ENCODE peak calls at places on chromosomes 3 and 15, in seven cellular contexts. X, T, M, W, D, A and Q are unnamed samples.

GRCh38 chr15:43943511-43943910 is 116.7 kb downstream of the WDR76 start:
- DNase-seq in X (no peak), D (no peak), T (no peak), M (no peak), W (no peak), A (no peak), Q (no peak)

GRCh38 chr3:138470687-138471086 is 36.3 kb downstream of the ESYT3 start:
- DNase-seq in M (no peak), T (no peak), A (no peak), D (no peak), X (no peak), W (no peak), Q (peak; percentile 98)

GRCh38 chr3:57026918-57027317 is 33.5 kb upstream of the SPATA12 start:
- DNase-seq in W (peak; percentile 76), A (no peak), D (no peak), M (no peak), X (no peak), T (no peak), Q (no peak)

GRCh38 chr3:55468251-55468650 is 18.9 kb downstream of the WNT5A start:
- DNase-seq in W (peak; percentile 73), M (no peak), A (no peak), T (no peak), D (no peak), X (no peak), Q (no peak)

GRCh38 chr3:39264053-39264452 is 15.8 kb downstream of the CX3CR1 start:
- DNase-seq in D (no peak), M (no peak), T (no peak), A (no peak), W (no peak), X (no peak), Q (no peak)

GRCh38 chr15:63405683-63406456 is 24.2 kb upstream of the CA12 start:
- DNase-seq in W (no peak), X (peak; percentile 16), T (no peak), A (no peak), M (no peak), D (no peak), Q (no peak)

GRCh38 chr15:100944237-100944875 is 25.2 kb downstream of the LRRK1 start:
- DNase-seq in M (no peak), T (no peak), A (no peak), X (no peak), W (no peak), D (no peak), Q (no peak)

GRCh38 chr3:194806991-194807685 is 121.5 kb downstream of the FAM43A start:
- DNase-seq in A (no peak), T (no peak), X (no peak), D (no peak), M (no peak), W (peak; percentile 69), Q (no peak)

GRCh38 chr15:63189955-63190691 is 717 bp downstream of the RAB8B start:
- DNase-seq in M (no peak), T (no peak), W (peak; percentile 28), X (peak; percentile 43), D (no peak), A (no peak), Q (no peak)

GRCh38 chr15:29103825-29104565 is 165.6 kb downstream of the NSMCE3 start:
- DNase-seq in A (peak; percentile 59), T (peak; percentile 78), W (peak; percentile 91), D (peak; percentile 69), M (peak; percentile 88), X (peak; percentile 57), Q (peak; percentile 78)

GRCh38 chr3:134354612-134355275 is 19.5 kb downstream of the AMOTL2 start:
- DNase-seq in W (no peak), X (no peak), D (no peak), M (no peak), T (no peak), A (no peak), Q (peak; percentile 54)

GRCh38 chr15:95897651-95898050 is 432.8 kb upstream of the NR2F2 start:
- DNase-seq in D (no peak), X (no peak), T (no peak), A (no peak), M (no peak), W (peak; percentile 35), Q (no peak)

GRCh38 chr3:42061711-42062408 is 29.3 kb upstream of the TRAK1 start:
- DNase-seq in T (no peak), M (peak; percentile 87), X (no peak), D (no peak), A (no peak), W (peak; percentile 90), Q (peak; percentile 92)

GRCh38 chr3:33898901-33899300 is 100.5 kb downstream of the PDCD6IP start:
- DNase-seq in W (no peak), T (no peak), M (no peak), D (no peak), X (no peak), A (no peak), Q (no peak)

GRCh38 chr3:155208183-155208582 is 85.3 kb downstream of the STRIT1 start:
- DNase-seq in X (no peak), W (no peak), A (no peak), M (no peak), D (no peak), T (peak; percentile 37), Q (no peak)

GRCh38 chr15:83919319-83919830 is 265.5 kb downstream of the ADAMTSL3 start:
- DNase-seq in W (peak; percentile 43), T (no peak), M (no peak), A (no peak), D (peak; percentile 46), X (no peak), Q (no peak)

GRCh38 chr15:56471440-56472069 is 6.6 kb upstream of the MNS1 start:
- DNase-seq in T (no peak), W (no peak), M (no peak), D (no peak), X (no peak), A (no peak), Q (no peak)

GRCh38 chr3:64551697-64552096 is 136.1 kb downstream of the ADAMTS9 start:
- DNase-seq in D (no peak), T (no peak), M (no peak), A (no peak), X (no peak), W (no peak), Q (no peak)

GRCh38 chr15:43187544-43188155 is 2.4 kb downstream of the CCNDBP1 start:
- DNase-seq in D (peak; percentile 49), T (no peak), A (no peak), W (peak; percentile 74), X (peak; percentile 79), M (no peak), Q (no peak)

GRCh38 chr3:138371070-138371950 is 22.9 kb downstream of the MRAS start:
- DNase-seq in A (no peak), D (peak; percentile 84), W (no peak), X (peak; percentile 84), T (no peak), M (no peak), Q (peak; percentile 3)

GRCh38 chr3:125213946-125214542 is 1.5 kb upstream of the SLC12A8 start:
- DNase-seq in W (peak; percentile 39), D (no peak), X (no peak), M (no peak), A (no peak), T (no peak), Q (no peak)

GRCh38 chr3:32154180-32154579 is 47.8 kb downstream of the GPD1L start:
- DNase-seq in X (peak; percentile 38), A (no peak), T (no peak), W (no peak), D (no peak), M (no peak), Q (no peak)

GRCh38 chr3:173000553-173000952 is 140.5 kb downstream of the SPATA16 start:
- DNase-seq in W (no peak), M (no peak), X (no peak), T (no peak), D (no peak), A (no peak), Q (no peak)

GRCh38 chr15:50315814-50316630 is 39.0 kb downstream of the GABPB1 start:
- DNase-seq in A (no peak), W (peak; percentile 51), X (peak; percentile 71), D (peak; percentile 43), T (no peak), M (no peak), Q (no peak)